ENCODE peak calls at places on chromosomes 1 and 21, in ten cellular contexts. One of them, this sample, is unnamed. For H3K4me1, the result is how much of the 10 kb centered on the place peaks cover.

GRCh38 chr1:191595170-191595569 is 563.1 kb upstream of the RGS18 start:
- ATAC-seq in psoas muscle: no peak
- ATAC-seq in heart right ventricle: no peak
- ATAC-seq in Panc1: peak
- ATAC-seq in K562: no peak
- ATAC-seq in upper lobe of right lung: no peak
- ATAC-seq in gastrocnemius medialis: no peak
- ATAC-seq in body of pancreas: no peak
- ATAC-seq in upper lobe of left lung: peak
- ATAC-seq in heart left ventricle: no peak
- ATAC-seq in this sample: no peak

GRCh38 chr1:92536593-92537332 is 50.0 kb upstream of the GFI1 start:
- ATAC-seq in psoas muscle: no peak
- ATAC-seq in heart right ventricle: no peak
- ATAC-seq in Panc1: no peak
- ATAC-seq in K562: no peak
- ATAC-seq in upper lobe of right lung: no peak
- ATAC-seq in gastrocnemius medialis: no peak
- ATAC-seq in body of pancreas: peak
- ATAC-seq in upper lobe of left lung: no peak
- ATAC-seq in heart left ventricle: no peak
- ATAC-seq in this sample: no peak

GRCh38 chr21:33552999-33553598 is 10.3 kb downstream of the SON start:
- ATAC-seq in psoas muscle: peak
- ATAC-seq in heart right ventricle: no peak
- ATAC-seq in Panc1: peak
- ATAC-seq in K562: peak
- ATAC-seq in upper lobe of right lung: peak
- ATAC-seq in gastrocnemius medialis: no peak
- ATAC-seq in body of pancreas: no peak
- ATAC-seq in upper lobe of left lung: no peak
- ATAC-seq in heart left ventricle: peak
- ATAC-seq in this sample: no peak

GRCh38 chr1:42157667-42158066 is 4.5 kb downstream of the GUCA2B start:
- ATAC-seq in psoas muscle: no peak
- ATAC-seq in heart right ventricle: no peak
- ATAC-seq in Panc1: peak
- ATAC-seq in K562: peak
- ATAC-seq in upper lobe of right lung: no peak
- ATAC-seq in gastrocnemius medialis: no peak
- ATAC-seq in body of pancreas: no peak
- ATAC-seq in upper lobe of left lung: peak
- ATAC-seq in heart left ventricle: no peak
- ATAC-seq in this sample: no peak

GRCh38 chr1:147562819-147563218 is 21.5 kb downstream of the BCL9 start:
- ATAC-seq in psoas muscle: no peak
- ATAC-seq in heart right ventricle: no peak
- ATAC-seq in Panc1: no peak
- ATAC-seq in K562: no peak
- ATAC-seq in upper lobe of right lung: no peak
- ATAC-seq in gastrocnemius medialis: no peak
- ATAC-seq in body of pancreas: no peak
- ATAC-seq in upper lobe of left lung: no peak
- ATAC-seq in heart left ventricle: peak
- ATAC-seq in this sample: no peak

GRCh38 chr1:165887877-165888551 is 60.6 kb downstream of the UCK2 start:
- ATAC-seq in psoas muscle: no peak
- ATAC-seq in heart right ventricle: no peak
- ATAC-seq in Panc1: no peak
- ATAC-seq in K562: no peak
- ATAC-seq in upper lobe of right lung: no peak
- ATAC-seq in gastrocnemius medialis: no peak
- ATAC-seq in body of pancreas: peak
- ATAC-seq in upper lobe of left lung: no peak
- ATAC-seq in heart left ventricle: no peak
- ATAC-seq in this sample: no peak

GRCh38 chr21:45226540-45227326 is 61.0 kb downstream of the POFUT2 start:
- ATAC-seq in psoas muscle: peak
- ATAC-seq in heart right ventricle: no peak
- ATAC-seq in Panc1: no peak
- ATAC-seq in K562: no peak
- ATAC-seq in upper lobe of right lung: no peak
- ATAC-seq in gastrocnemius medialis: no peak
- ATAC-seq in body of pancreas: no peak
- ATAC-seq in upper lobe of left lung: no peak
- ATAC-seq in heart left ventricle: no peak
- ATAC-seq in this sample: no peak

GRCh38 chr1:213984387-213985180 is 3.2 kb upstream of the PROX1 start:
- ATAC-seq in psoas muscle: no peak
- ATAC-seq in heart right ventricle: no peak
- ATAC-seq in Panc1: no peak
- ATAC-seq in K562: no peak
- ATAC-seq in upper lobe of right lung: no peak
- ATAC-seq in gastrocnemius medialis: no peak
- ATAC-seq in body of pancreas: no peak
- ATAC-seq in upper lobe of left lung: no peak
- ATAC-seq in heart left ventricle: no peak
- ATAC-seq in this sample: no peak

GRCh38 chr1:88284666-88285366 is 399.3 kb upstream of the PKN2 start:
- ATAC-seq in psoas muscle: no peak
- ATAC-seq in heart right ventricle: no peak
- ATAC-seq in Panc1: no peak
- ATAC-seq in K562: no peak
- ATAC-seq in upper lobe of right lung: no peak
- ATAC-seq in gastrocnemius medialis: no peak
- ATAC-seq in body of pancreas: peak
- ATAC-seq in upper lobe of left lung: no peak
- ATAC-seq in heart left ventricle: no peak
- ATAC-seq in this sample: no peak

GRCh38 chr1:172698224-172698623 is 39.3 kb downstream of the FASLG start:
- ATAC-seq in psoas muscle: no peak
- ATAC-seq in heart right ventricle: no peak
- ATAC-seq in Panc1: no peak
- ATAC-seq in K562: no peak
- ATAC-seq in upper lobe of right lung: no peak
- ATAC-seq in gastrocnemius medialis: no peak
- ATAC-seq in body of pancreas: no peak
- ATAC-seq in upper lobe of left lung: no peak
- ATAC-seq in heart left ventricle: no peak
- ATAC-seq in this sample: no peak

GRCh38 chr1:1565340-1565739 is 9.3 kb downstream of the SSU72 start:
- ATAC-seq in psoas muscle: no peak
- ATAC-seq in heart right ventricle: no peak
- ATAC-seq in Panc1: no peak
- ATAC-seq in K562: no peak
- ATAC-seq in upper lobe of right lung: no peak
- ATAC-seq in gastrocnemius medialis: no peak
- ATAC-seq in body of pancreas: no peak
- ATAC-seq in upper lobe of left lung: no peak
- ATAC-seq in heart left ventricle: no peak
- ATAC-seq in this sample: no peak

GRCh38 chr1:95226781-95227660 is 7.0 kb upstream of the RWDD3 start:
- ATAC-seq in psoas muscle: no peak
- ATAC-seq in heart right ventricle: peak
- ATAC-seq in Panc1: no peak
- ATAC-seq in K562: no peak
- ATAC-seq in upper lobe of right lung: no peak
- ATAC-seq in gastrocnemius medialis: no peak
- ATAC-seq in body of pancreas: no peak
- ATAC-seq in upper lobe of left lung: no peak
- ATAC-seq in heart left ventricle: peak
- ATAC-seq in this sample: no peak

GRCh38 chr1:41537788-41538351 is 53.4 kb upstream of the EDN2 start:
- ATAC-seq in psoas muscle: peak
- ATAC-seq in heart right ventricle: peak
- ATAC-seq in Panc1: peak
- ATAC-seq in K562: no peak
- ATAC-seq in upper lobe of right lung: no peak
- ATAC-seq in gastrocnemius medialis: peak
- ATAC-seq in body of pancreas: no peak
- ATAC-seq in upper lobe of left lung: no peak
- ATAC-seq in heart left ventricle: peak
- ATAC-seq in this sample: peak

GRCh38 chr1:57450981-57451380 is 27.1 kb upstream of the DAB1 start:
- ATAC-seq in psoas muscle: no peak
- ATAC-seq in heart right ventricle: no peak
- ATAC-seq in Panc1: no peak
- ATAC-seq in K562: no peak
- ATAC-seq in upper lobe of right lung: no peak
- ATAC-seq in gastrocnemius medialis: no peak
- ATAC-seq in body of pancreas: no peak
- ATAC-seq in upper lobe of left lung: no peak
- ATAC-seq in heart left ventricle: no peak
- ATAC-seq in this sample: no peak

GRCh38 chr1:183873642-183874041 is 68.7 kb downstream of the RGL1 start:
- ATAC-seq in psoas muscle: no peak
- ATAC-seq in heart right ventricle: peak
- ATAC-seq in Panc1: no peak
- ATAC-seq in K562: no peak
- ATAC-seq in upper lobe of right lung: peak
- ATAC-seq in gastrocnemius medialis: no peak
- ATAC-seq in body of pancreas: no peak
- ATAC-seq in upper lobe of left lung: no peak
- ATAC-seq in heart left ventricle: peak
- ATAC-seq in this sample: peak

GRCh38 chr1:75092141-75092540 is 42.0 kb upstream of the LHX8 start:
- ATAC-seq in psoas muscle: no peak
- ATAC-seq in heart right ventricle: no peak
- ATAC-seq in Panc1: no peak
- ATAC-seq in K562: no peak
- ATAC-seq in upper lobe of right lung: no peak
- ATAC-seq in gastrocnemius medialis: no peak
- ATAC-seq in body of pancreas: no peak
- ATAC-seq in upper lobe of left lung: no peak
- ATAC-seq in heart left ventricle: no peak
- ATAC-seq in this sample: no peak

GRCh38 chr1:13814131-13814530 is 114.1 kb downstream of the PRDM2 start:
- ATAC-seq in psoas muscle: no peak
- ATAC-seq in heart right ventricle: no peak
- ATAC-seq in Panc1: no peak
- ATAC-seq in K562: no peak
- ATAC-seq in upper lobe of right lung: no peak
- ATAC-seq in gastrocnemius medialis: peak
- ATAC-seq in body of pancreas: no peak
- ATAC-seq in upper lobe of left lung: no peak
- ATAC-seq in heart left ventricle: no peak
- ATAC-seq in this sample: no peak

DNA sequence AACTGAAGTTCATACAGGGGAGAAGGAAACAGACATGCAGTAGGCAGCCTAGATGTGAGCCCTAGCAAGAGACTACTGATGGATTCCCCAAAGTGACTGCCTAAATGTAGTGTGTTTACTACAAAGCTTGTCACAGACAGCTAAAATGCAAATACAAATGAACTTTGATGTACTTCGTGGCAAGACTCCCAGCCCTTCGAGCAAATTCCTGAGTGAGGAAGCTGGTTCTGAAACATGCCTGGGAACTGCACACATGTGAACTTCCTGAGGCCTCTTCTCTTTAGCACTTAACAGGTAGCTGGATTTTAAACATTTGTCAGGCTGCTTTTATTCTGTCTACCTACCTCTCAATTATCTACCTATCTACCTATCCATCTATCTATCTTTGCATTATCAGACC is 6.7 kb upstream of the IRF2BP2 start:
- ATAC-seq in psoas muscle: no peak
- ATAC-seq in heart right ventricle: no peak
- ATAC-seq in Panc1: no peak
- ATAC-seq in K562: no peak
- ATAC-seq in upper lobe of right lung: no peak
- ATAC-seq in gastrocnemius medialis: no peak
- ATAC-seq in body of pancreas: no peak
- ATAC-seq in upper lobe of left lung: no peak
- ATAC-seq in heart left ventricle: no peak
- ATAC-seq in this sample: no peak
- H3K27ac ChIP-seq in psoas muscle: peak
- H3K27ac ChIP-seq in heart right ventricle: no peak
- H3K27ac ChIP-seq in Panc1: peak
- H3K27ac ChIP-seq in K562: no peak
- H3K27ac ChIP-seq in upper lobe of right lung: peak
- H3K27ac ChIP-seq in gastrocnemius medialis: peak
- H3K27ac ChIP-seq in body of pancreas: peak
- H3K27ac ChIP-seq in upper lobe of left lung: peak
- H3K27ac ChIP-seq in heart left ventricle: no peak
- H3K27ac ChIP-seq in this sample: no peak

GRCh38 chr1:8667869-8668595 is 149.4 kb downstream of the RERE start:
- ATAC-seq in psoas muscle: peak
- ATAC-seq in heart right ventricle: no peak
- ATAC-seq in Panc1: no peak
- ATAC-seq in K562: no peak
- ATAC-seq in upper lobe of right lung: no peak
- ATAC-seq in gastrocnemius medialis: peak
- ATAC-seq in body of pancreas: no peak
- ATAC-seq in upper lobe of left lung: no peak
- ATAC-seq in heart left ventricle: no peak
- ATAC-seq in this sample: no peak
- H3K4me1 ChIP-seq in psoas muscle: half or more
- H3K4me1 ChIP-seq in heart right ventricle: half or more
- H3K4me1 ChIP-seq in Panc1: half or more
- H3K4me1 ChIP-seq in K562: half or more
- H3K4me1 ChIP-seq in upper lobe of right lung: half or more
- H3K4me1 ChIP-seq in gastrocnemius medialis: half or more
- H3K4me1 ChIP-seq in body of pancreas: half or more
- H3K4me1 ChIP-seq in upper lobe of left lung: half or more
- H3K4me1 ChIP-seq in heart left ventricle: half or more
- H3K4me1 ChIP-seq in this sample: under half

GRCh38 chr1:55289614-55290013 is 74.5 kb upstream of the USP24 start:
- ATAC-seq in psoas muscle: no peak
- ATAC-seq in heart right ventricle: no peak
- ATAC-seq in Panc1: no peak
- ATAC-seq in K562: peak
- ATAC-seq in upper lobe of right lung: no peak
- ATAC-seq in gastrocnemius medialis: no peak
- ATAC-seq in body of pancreas: no peak
- ATAC-seq in upper lobe of left lung: no peak
- ATAC-seq in heart left ventricle: no peak
- ATAC-seq in this sample: no peak
- TF ChIP-seq CTCF in psoas muscle: no peak
- TF ChIP-seq CTCF in heart right ventricle: no peak
- TF ChIP-seq CTCF in Panc1: no peak
- TF ChIP-seq CTCF in K562: peak
- TF ChIP-seq CTCF in upper lobe of right lung: no peak
- TF ChIP-seq CTCF in gastrocnemius medialis: no peak
- TF ChIP-seq CTCF in body of pancreas: no peak
- TF ChIP-seq CTCF in upper lobe of left lung: no peak
- TF ChIP-seq CTCF in heart left ventricle: no peak
- TF ChIP-seq CTCF in this sample: no peak

DNA sequence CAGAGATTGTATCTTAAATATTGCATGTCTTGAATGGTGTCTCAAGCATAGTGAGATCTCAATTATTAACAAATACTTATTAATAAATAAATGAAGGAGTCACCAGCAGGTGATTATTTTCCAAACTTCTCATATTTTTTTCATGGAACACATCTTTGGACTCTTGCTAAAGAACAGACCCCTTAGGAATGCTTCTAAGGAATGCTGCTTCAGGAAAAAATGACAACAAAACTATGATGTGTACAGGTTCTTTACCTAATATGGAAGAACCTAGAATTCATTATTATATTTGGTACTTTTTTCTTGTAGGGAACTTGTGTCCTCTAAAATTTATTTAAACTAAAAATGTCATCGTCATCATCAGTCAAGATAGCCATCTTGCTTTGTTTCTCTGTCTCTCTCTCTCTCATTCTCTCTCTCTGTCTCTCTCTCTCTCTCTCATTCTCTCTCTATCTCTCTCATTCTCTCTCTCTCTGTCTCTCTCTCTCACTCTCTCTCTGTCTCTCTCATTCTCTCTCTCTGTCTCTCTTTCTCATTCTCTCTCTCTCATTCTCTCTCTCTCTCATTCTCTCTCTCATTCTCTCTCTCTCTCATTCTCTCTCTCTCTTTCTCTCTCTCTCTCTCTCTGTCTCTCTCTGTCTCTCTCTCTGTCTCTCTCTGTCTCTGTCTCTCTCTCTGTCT is 63.0 kb upstream of the ETS2 start:
- ATAC-seq in psoas muscle: no peak
- ATAC-seq in heart right ventricle: no peak
- ATAC-seq in Panc1: no peak
- ATAC-seq in K562: no peak
- ATAC-seq in upper lobe of right lung: no peak
- ATAC-seq in gastrocnemius medialis: no peak
- ATAC-seq in body of pancreas: no peak
- ATAC-seq in upper lobe of left lung: no peak
- ATAC-seq in heart left ventricle: no peak
- ATAC-seq in this sample: no peak
- H3K27ac ChIP-seq in psoas muscle: no peak
- H3K27ac ChIP-seq in heart right ventricle: no peak
- H3K27ac ChIP-seq in Panc1: no peak
- H3K27ac ChIP-seq in K562: no peak
- H3K27ac ChIP-seq in upper lobe of right lung: no peak
- H3K27ac ChIP-seq in gastrocnemius medialis: no peak
- H3K27ac ChIP-seq in body of pancreas: no peak
- H3K27ac ChIP-seq in upper lobe of left lung: no peak
- H3K27ac ChIP-seq in heart left ventricle: no peak
- H3K27ac ChIP-seq in this sample: no peak